ENCODE peak calls at places on chromosomes 2 and 18, in six cellular contexts. B is NCI-H774, Y is EL, Q is T-helper 1 cell, L is T-cell, M is GM13977. V is an unnamed sample.

GRCh38 chr2:113216891-113217454 is 43.2 kb downstream of the PSD4 start:
- DNase-seq in Y (no peak), Q (no peak), B (no peak), M (no peak), L (no peak), V (no peak)

GRCh38 chr2:9212661-9213411 is 6.2 kb downstream of the ASAP2 start:
- DNase-seq in B (no peak), M (no peak), L (no peak), Y (no peak), Q (no peak), V (no peak)

GRCh38 chr2:28117104-28117596 is 226.6 kb downstream of the BABAM2 start:
- DNase-seq in B (no peak), M (no peak), L (no peak), Q (no peak), Y (no peak), V (no peak)

GRCh38 chr2:100245681-100246080 is 76.6 kb downstream of the LONRF2 start:
- DNase-seq in L (no peak), Y (no peak), Q (no peak), M (no peak), B (no peak), V (no peak)

GRCh38 chr2:174342600-174343342 is 8.0 kb downstream of the SP9 start:
- DNase-seq in Q (no peak), Y (no peak), B (no peak), L (no peak), M (peak; percentile 45), V (no peak)

GRCh38 chr2:14756981-14757657 is 124.6 kb downstream of the LRATD1 start:
- DNase-seq in Y (peak; percentile 85), B (no peak), Q (no peak), L (no peak), M (no peak), V (no peak)

GRCh38 chr2:31674446-31674845 is 93.7 kb upstream of the SRD5A2 start:
- DNase-seq in M (no peak), Q (no peak), L (no peak), B (no peak), Y (no peak), V (no peak)

GRCh38 chr2:39534095-39534711 is 97.1 kb upstream of the MAP4K3 start:
- DNase-seq in Q (no peak), B (no peak), Y (peak; percentile 44), M (no peak), L (no peak), V (no peak)

GRCh38 chr2:30412392-30413321 is 34.4 kb upstream of the LCLAT1 start:
- DNase-seq in L (no peak), M (no peak), B (no peak), Q (no peak), Y (no peak), V (no peak)

GRCh38 chr2:216211141-216211540 is 102.0 kb downstream of the XRCC5 start:
- DNase-seq in Q (no peak), M (no peak), B (no peak), L (no peak), Y (no peak), V (no peak)

GRCh38 chr18:29594494-29594893 is 1417.6 kb upstream of the CDH2 start:
- DNase-seq in Q (no peak), L (no peak), Y (no peak), B (no peak), M (no peak), V (no peak)

GRCh38 chr18:50638623-50639398 is 78.9 kb downstream of the MAPK4 start:
- DNase-seq in L (no peak), Y (no peak), Q (no peak), B (no peak), M (no peak), V (no peak)

GRCh38 chr2:30721241-30721640 is 86.0 kb downstream of the CAPN13 start:
- DNase-seq in B (no peak), M (no peak), Y (no peak), Q (no peak), L (no peak), V (no peak)

GRCh38 chr2:214315324-214315723 is 95.5 kb upstream of the VWC2L start:
- DNase-seq in Y (no peak), B (no peak), M (no peak), L (no peak), Q (no peak), V (no peak)

GRCh38 chr2:186695081-186695756 is 1.4 kb downstream of the FAM171B start:
- DNase-seq in B (no peak), Y (peak; percentile 56), L (no peak), Q (no peak), M (peak; percentile 37), V (no peak)

GRCh38 chr2:24203029-24203786 is 28.4 kb downstream of the FAM228A start:
- DNase-seq in B (no peak), M (no peak), L (no peak), Q (no peak), Y (no peak), V (no peak)

GRCh38 chr2:26243643-26244478 is 571 bp downstream of the HADHA start:
- DNase-seq in Y (peak; percentile 24), Q (no peak), B (no peak), L (no peak), M (no peak), V (no peak)

GRCh38 chr2:172489682-172490081 is 62.3 kb downstream of the ITGA6 start:
- DNase-seq in Y (no peak), M (no peak), L (no peak), Q (no peak), B (no peak), V (no peak)

GRCh38 chr2:24104110-24104650 is 19.0 kb downstream of the PFN4 start:
- DNase-seq in B (peak; percentile 51), M (no peak), Q (no peak), Y (no peak), L (no peak), V (no peak)

GRCh38 chr2:205188516-205189138 is 493.7 kb upstream of the NRP2 start:
- DNase-seq in L (no peak), Y (peak; percentile 49), M (no peak), B (no peak), Q (no peak), V (no peak)

GRCh38 chr2:64467463-64467843 is 13.5 kb downstream of the LGALSL start:
- DNase-seq in Q (no peak), B (no peak), L (no peak), M (no peak), Y (no peak), V (no peak)

GRCh38 chr2:30511122-30512083 is 64.4 kb downstream of the LCLAT1 start:
- DNase-seq in Q (no peak), M (no peak), B (peak; percentile 55), Y (peak; percentile 64), L (no peak), V (no peak)

GRCh38 chr2:209579236-209579749 is 155.4 kb downstream of the MAP2 start:
- DNase-seq in M (no peak), Y (peak; percentile 23), L (no peak), Q (no peak), B (no peak), V (no peak)

GRCh38 chr2:15763106-15763821 is 171.6 kb downstream of the DDX1 start:
- DNase-seq in Q (no peak), M (no peak), Y (no peak), B (no peak), L (no peak), V (no peak)

GRCh38 chr2:67845557-67846114 is 217.2 kb downstream of the C1D start:
- DNase-seq in Y (no peak), M (no peak), B (no peak), L (no peak), Q (no peak), V (no peak)

GRCh38 chr2:1101011-1101410 is 150.4 kb downstream of the SNTG2 start:
- DNase-seq in Y (no peak), M (no peak), Q (no peak), L (no peak), B (no peak), V (no peak)

GRCh38 chr2:173146590-173146989 is 70.9 kb downstream of the MAP3K20 start:
- DNase-seq in Q (no peak), B (no peak), Y (peak; percentile 31), M (no peak), L (no peak), V (no peak)

GRCh38 chr18:59878644-59879043 is 21.2 kb upstream of the PMAIP1 start:
- DNase-seq in Q (no peak), L (no peak), B (no peak), Y (peak; percentile 32), M (peak; percentile 27), V (no peak)

GRCh38 chr18:45662468-45662867 is 47.2 kb downstream of the SLC14A2 start:
- DNase-seq in M (no peak), B (no peak), Y (peak; percentile 41), L (no peak), Q (no peak), V (no peak)

GRCh38 chr2:197426723-197427122 is 8.1 kb downstream of the SF3B1 start:
- DNase-seq in M (no peak), Q (no peak), L (no peak), Y (no peak), B (no peak), V (no peak)

GRCh38 chr2:150610670-150611279 is 123.3 kb upstream of the RND3 start:
- DNase-seq in M (peak; percentile 15), Y (peak; percentile 70), L (no peak), Q (no peak), B (no peak), V (no peak)

GRCh38 chr18:7598167-7599062 is 31.3 kb downstream of the PTPRM start:
- DNase-seq in B (no peak), Y (peak; percentile 54), M (no peak), Q (no peak), L (no peak), V (no peak)

GRCh38 chr2:56170988-56171387 is 12.8 kb upstream of the CCDC85A start:
- DNase-seq in B (no peak), Y (no peak), L (no peak), M (no peak), Q (no peak), V (no peak)

GRCh38 chr2:55431982-55432627 is 12.4 kb upstream of the CCDC88A start:
- DNase-seq in L (no peak), M (peak; percentile 58), Y (peak; percentile 31), B (no peak), Q (no peak), V (no peak)

GRCh38 chr18:4639628-4640310 is 184.7 kb upstream of the DLGAP1 start:
- DNase-seq in L (no peak), Q (no peak), Y (no peak), B (no peak), M (peak; percentile 13), V (no peak)

GRCh38 chr2:128646691-128647090 is 328.0 kb upstream of the HS6ST1 start:
- DNase-seq in L (no peak), M (no peak), B (no peak), Y (no peak), Q (no peak), V (no peak)

GRCh38 chr2:184598313-184599053 is at the start of gene ZNF804A:
- DNase-seq in B (peak; percentile 40), L (no peak), Y (peak; percentile 38), Q (no peak), M (peak; percentile 91), V (no peak)

GRCh38 chr2:38751847-38752410 is 768 bp upstream of the SRSF7 start:
- DNase-seq in Y (no peak), B (no peak), L (no peak), M (no peak), Q (no peak), V (no peak)

V was measured in T follicular helper cell.